ENCODE peak calls at places on chromosome 16, in seven cellular contexts. One of them, this sample, is unnamed.

GRCh38 chr16:11372073-11372923 is 27.0 kb downstream of the RMI2 start:
- DNase-seq in IMR-90: no peak
- DNase-seq in Peyer's patch: no peak
- DNase-seq in lung: no peak
- DNase-seq in mucosa of descending colon: no peak
- DNase-seq in BJ: no peak
- DNase-seq in tibial nerve: no peak
- DNase-seq in this sample: no peak

GRCh38 chr16:80947708-80948615 is 58.7 kb downstream of the CMC2 start:
- DNase-seq in tibial nerve: no peak
- DNase-seq in BJ: no peak
- DNase-seq in lung: no peak
- DNase-seq in mucosa of descending colon: no peak
- DNase-seq in Peyer's patch: no peak
- DNase-seq in IMR-90: no peak
- DNase-seq in this sample: no peak

GRCh38 chr16:50065241-50065623 is 538 bp upstream of the HEATR3 start:
- DNase-seq in tibial nerve: no peak
- DNase-seq in BJ: no peak
- DNase-seq in lung: no peak
- DNase-seq in mucosa of descending colon: no peak
- DNase-seq in IMR-90: no peak
- DNase-seq in Peyer's patch: no peak
- DNase-seq in this sample: no peak

GRCh38 chr16:89711601-89712475 is 8.9 kb downstream of the VPS9D1 start:
- DNase-seq in IMR-90: peak; percentile 50
- DNase-seq in tibial nerve: no peak
- DNase-seq in lung: peak; percentile 46
- DNase-seq in BJ: no peak
- DNase-seq in Peyer's patch: peak; percentile 78
- DNase-seq in mucosa of descending colon: peak; percentile 82
- DNase-seq in this sample: no peak

GRCh38 chr16:20865420-20866126 is 34.6 kb downstream of the DCUN1D3 start:
- DNase-seq in lung: no peak
- DNase-seq in tibial nerve: no peak
- DNase-seq in mucosa of descending colon: no peak
- DNase-seq in BJ: peak; percentile 30
- DNase-seq in Peyer's patch: no peak
- DNase-seq in IMR-90: peak; percentile 64
- DNase-seq in this sample: peak; percentile 50

GRCh38 chr16:65619606-65620005 is 497.7 kb upstream of the CDH11 start:
- DNase-seq in mucosa of descending colon: no peak
- DNase-seq in Peyer's patch: no peak
- DNase-seq in tibial nerve: no peak
- DNase-seq in IMR-90: no peak
- DNase-seq in BJ: no peak
- DNase-seq in lung: no peak
- DNase-seq in this sample: no peak

GRCh38 chr16:70725024-70725911 is 39.4 kb upstream of the MTSS2 start:
- DNase-seq in IMR-90: no peak
- DNase-seq in Peyer's patch: peak; percentile 27
- DNase-seq in BJ: no peak
- DNase-seq in lung: peak; percentile 79
- DNase-seq in tibial nerve: peak; percentile 50
- DNase-seq in mucosa of descending colon: no peak
- DNase-seq in this sample: no peak

GRCh38 chr16:85627835-85628556 is 14.9 kb downstream of the GSE1 start:
- DNase-seq in BJ: no peak
- DNase-seq in IMR-90: no peak
- DNase-seq in mucosa of descending colon: no peak
- DNase-seq in Peyer's patch: no peak
- DNase-seq in tibial nerve: no peak
- DNase-seq in lung: no peak
- DNase-seq in this sample: no peak

GRCh38 chr16:85413713-85414663 is 199.1 kb upstream of the GSE1 start:
- DNase-seq in tibial nerve: no peak
- DNase-seq in BJ: no peak
- DNase-seq in mucosa of descending colon: peak; percentile 11
- DNase-seq in Peyer's patch: no peak
- DNase-seq in IMR-90: no peak
- DNase-seq in lung: no peak
- DNase-seq in this sample: no peak

GRCh38 chr16:24440296-24440695 is 99.1 kb upstream of the RBBP6 start:
- DNase-seq in BJ: no peak
- DNase-seq in IMR-90: no peak
- DNase-seq in mucosa of descending colon: no peak
- DNase-seq in lung: no peak
- DNase-seq in Peyer's patch: no peak
- DNase-seq in tibial nerve: no peak
- DNase-seq in this sample: no peak

GRCh38 chr16:79047337-79047736 is 553.2 kb downstream of the MAF start:
- DNase-seq in BJ: no peak
- DNase-seq in lung: no peak
- DNase-seq in tibial nerve: no peak
- DNase-seq in mucosa of descending colon: no peak
- DNase-seq in IMR-90: no peak
- DNase-seq in Peyer's patch: no peak
- DNase-seq in this sample: no peak

GRCh38 chr16:24736758-24737157 is 7.3 kb downstream of the TNRC6A start:
- DNase-seq in BJ: no peak
- DNase-seq in mucosa of descending colon: no peak
- DNase-seq in IMR-90: no peak
- DNase-seq in tibial nerve: no peak
- DNase-seq in lung: no peak
- DNase-seq in Peyer's patch: no peak
- DNase-seq in this sample: no peak

GRCh38 chr16:87648698-87649487 is 46.6 kb downstream of the JPH3 start:
- DNase-seq in BJ: no peak
- DNase-seq in mucosa of descending colon: no peak
- DNase-seq in lung: no peak
- DNase-seq in Peyer's patch: no peak
- DNase-seq in IMR-90: no peak
- DNase-seq in tibial nerve: no peak
- DNase-seq in this sample: no peak

GRCh38 chr16:87652799-87653198 is 50.5 kb downstream of the JPH3 start:
- DNase-seq in tibial nerve: no peak
- DNase-seq in IMR-90: no peak
- DNase-seq in Peyer's patch: no peak
- DNase-seq in mucosa of descending colon: no peak
- DNase-seq in BJ: no peak
- DNase-seq in lung: no peak
- DNase-seq in this sample: no peak

GRCh38 chr16:87652386-87652785 is 50.1 kb downstream of the JPH3 start:
- DNase-seq in mucosa of descending colon: no peak
- DNase-seq in lung: no peak
- DNase-seq in BJ: no peak
- DNase-seq in IMR-90: no peak
- DNase-seq in tibial nerve: no peak
- DNase-seq in Peyer's patch: no peak
- DNase-seq in this sample: no peak

GRCh38 chr16:87654826-87655225 is 52.5 kb downstream of the JPH3 start:
- DNase-seq in tibial nerve: no peak
- DNase-seq in mucosa of descending colon: no peak
- DNase-seq in Peyer's patch: no peak
- DNase-seq in lung: no peak
- DNase-seq in BJ: no peak
- DNase-seq in IMR-90: no peak
- DNase-seq in this sample: no peak

GRCh38 chr16:87653234-87653633 is 50.9 kb downstream of the JPH3 start:
- DNase-seq in mucosa of descending colon: no peak
- DNase-seq in tibial nerve: no peak
- DNase-seq in BJ: no peak
- DNase-seq in Peyer's patch: no peak
- DNase-seq in IMR-90: peak; percentile 2
- DNase-seq in lung: no peak
- DNase-seq in this sample: no peak
- TF ChIP-seq CTCF in mucosa of descending colon: no peak
- TF ChIP-seq CTCF in tibial nerve: peak; percentile 7
- TF ChIP-seq CTCF in BJ: peak; percentile 53
- TF ChIP-seq CTCF in Peyer's patch: peak; percentile 4
- TF ChIP-seq CTCF in IMR-90: peak; percentile 37
- TF ChIP-seq CTCF in lung: no peak
- TF ChIP-seq CTCF in this sample: peak; percentile 42

DNA sequence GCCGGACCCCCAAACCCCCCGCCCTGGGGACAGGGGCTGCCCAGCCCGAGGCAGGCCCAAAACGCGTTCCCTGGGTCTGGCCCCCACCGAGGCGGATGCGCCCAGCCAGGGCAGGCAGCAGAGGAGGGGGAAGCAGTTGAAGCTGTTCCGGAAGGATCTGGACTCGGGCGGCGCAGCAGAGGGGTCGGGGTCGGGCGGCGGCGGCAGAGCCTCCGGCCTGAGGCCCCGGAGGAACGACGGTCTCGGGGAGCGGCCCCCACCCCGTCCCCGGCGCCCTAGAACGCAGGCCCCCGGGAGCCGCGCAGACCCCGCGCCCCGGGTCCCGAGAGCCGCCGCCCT is 22.9 kb upstream of the ZFPM1 start:
- DNase-seq in lung: no peak
- DNase-seq in Peyer's patch: no peak
- DNase-seq in mucosa of descending colon: no peak
- DNase-seq in BJ: no peak
- DNase-seq in IMR-90: no peak
- DNase-seq in tibial nerve: no peak
- DNase-seq in this sample: no peak
- H3K4me3 ChIP-seq in lung: peak overlapping the region; percentile 33
- H3K4me3 ChIP-seq in Peyer's patch: peak overlapping the region; percentile 74
- H3K4me3 ChIP-seq in mucosa of descending colon: no peak overlapping the region
- H3K4me3 ChIP-seq in BJ: no peak overlapping the region
- H3K4me3 ChIP-seq in IMR-90: no peak overlapping the region
- H3K4me3 ChIP-seq in tibial nerve: peak overlapping the region; percentile 57
- H3K4me3 ChIP-seq in this sample: no peak overlapping the region

GRCh38 chr16:72814226-72814625 is 233.7 kb downstream of the ZFHX3 start:
- DNase-seq in IMR-90: peak; percentile 21
- DNase-seq in lung: no peak
- DNase-seq in Peyer's patch: no peak
- DNase-seq in BJ: no peak
- DNase-seq in mucosa of descending colon: no peak
- DNase-seq in tibial nerve: no peak
- DNase-seq in this sample: no peak

GRCh38 chr16:72821551-72821950 is 226.4 kb downstream of the ZFHX3 start:
- DNase-seq in lung: no peak
- DNase-seq in Peyer's patch: no peak
- DNase-seq in mucosa of descending colon: no peak
- DNase-seq in IMR-90: no peak
- DNase-seq in tibial nerve: no peak
- DNase-seq in BJ: no peak
- DNase-seq in this sample: no peak

GRCh38 chr16:72815348-72816318 is 232.3 kb downstream of the ZFHX3 start:
- DNase-seq in lung: no peak
- DNase-seq in IMR-90: peak; percentile 15
- DNase-seq in mucosa of descending colon: no peak
- DNase-seq in tibial nerve: no peak
- DNase-seq in BJ: no peak
- DNase-seq in Peyer's patch: no peak
- DNase-seq in this sample: no peak

GRCh38 chr16:72819345-72819744 is 228.6 kb downstream of the ZFHX3 start:
- DNase-seq in mucosa of descending colon: no peak
- DNase-seq in tibial nerve: no peak
- DNase-seq in IMR-90: peak; percentile 74
- DNase-seq in lung: no peak
- DNase-seq in BJ: peak; percentile 32
- DNase-seq in Peyer's patch: no peak
- DNase-seq in this sample: no peak

DNA sequence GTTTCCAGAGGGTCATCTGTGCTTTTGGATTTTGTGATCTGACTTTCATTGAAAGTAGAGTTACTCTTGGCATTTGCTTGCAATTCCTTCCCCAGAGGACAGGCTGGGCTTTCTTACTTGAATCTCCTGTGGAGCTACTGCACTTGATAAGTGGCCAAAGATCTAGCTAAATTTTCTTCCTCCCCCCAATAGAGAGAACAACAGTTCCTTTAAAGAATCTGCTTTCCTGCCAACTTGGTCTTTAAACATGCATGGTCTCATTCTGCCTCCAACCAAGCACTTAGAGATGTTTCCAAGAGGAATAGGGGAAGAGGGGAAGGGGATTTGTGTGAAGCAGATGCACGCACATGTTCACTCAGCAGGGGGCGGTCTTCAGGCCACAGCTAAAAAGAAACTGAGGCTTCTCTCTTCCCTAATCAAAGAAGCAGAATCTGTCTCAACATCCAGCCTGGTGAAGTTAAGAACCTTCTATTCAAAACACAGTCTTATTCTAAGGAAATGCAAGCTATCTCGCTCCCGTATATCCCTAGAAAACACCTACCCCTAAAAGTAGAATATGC is 229.6 kb downstream of the ZFHX3 start:
- DNase-seq in BJ: no peak
- DNase-seq in IMR-90: no peak
- DNase-seq in mucosa of descending colon: no peak
- DNase-seq in lung: no peak
- DNase-seq in tibial nerve: no peak
- DNase-seq in Peyer's patch: no peak
- DNase-seq in this sample: no peak
- TF ChIP-seq CTCF in BJ: peak; percentile 20
- TF ChIP-seq CTCF in IMR-90: peak; percentile 11
- TF ChIP-seq CTCF in mucosa of descending colon: no peak
- TF ChIP-seq CTCF in lung: no peak
- TF ChIP-seq CTCF in tibial nerve: no peak
- TF ChIP-seq CTCF in Peyer's patch: no peak
- TF ChIP-seq CTCF in this sample: no peak

DNA sequence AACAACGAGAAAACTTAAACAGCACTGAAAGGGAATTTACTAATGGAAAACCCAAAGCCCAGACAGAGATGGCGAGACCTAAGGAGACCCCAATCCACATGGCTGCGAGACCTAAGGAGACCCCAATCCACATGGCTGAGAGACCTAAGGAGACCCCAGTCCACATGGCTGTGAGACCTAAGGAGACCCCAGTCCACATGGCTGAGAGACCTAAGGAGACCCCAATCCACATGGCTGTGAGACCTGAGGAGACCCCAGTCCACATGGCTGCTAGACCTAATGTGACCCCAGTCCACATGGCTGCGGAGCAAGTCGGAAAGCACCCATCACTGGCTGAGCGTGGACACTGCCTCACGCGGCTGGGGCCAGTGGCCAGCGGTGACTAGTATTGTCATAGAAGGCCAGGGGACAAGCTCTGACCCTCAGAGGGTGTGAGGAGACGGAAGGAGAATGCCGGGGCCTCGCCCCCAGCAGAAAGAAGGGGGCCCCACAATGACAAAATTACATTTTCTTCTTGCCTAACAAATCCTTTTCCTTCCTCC is 241.8 kb downstream of the C16orf95 start:
- DNase-seq in tibial nerve: no peak
- DNase-seq in mucosa of descending colon: no peak
- DNase-seq in Peyer's patch: no peak
- DNase-seq in BJ: no peak
- DNase-seq in IMR-90: no peak
- DNase-seq in lung: no peak
- DNase-seq in this sample: no peak
- H3K4me3 ChIP-seq in tibial nerve: no peak overlapping the region
- H3K4me3 ChIP-seq in mucosa of descending colon: no peak overlapping the region
- H3K4me3 ChIP-seq in Peyer's patch: no peak overlapping the region
- H3K4me3 ChIP-seq in BJ: no peak overlapping the region
- H3K4me3 ChIP-seq in IMR-90: no peak overlapping the region
- H3K4me3 ChIP-seq in lung: no peak overlapping the region
- H3K4me3 ChIP-seq in this sample: no peak overlapping the region